ENCODE peak calls at places on chromosomes 16 and 17, in seven cellular contexts. One of them, this sample, is unnamed.

GRCh38 chr17:73283250-73283649 is 21.6 kb upstream of the CPSF4L start:
- DNase-seq in tibial nerve: no peak
- DNase-seq in neural progenitor cell: no peak
- DNase-seq in upper lobe of right lung: no peak
- DNase-seq in GM13976: no peak
- DNase-seq in transverse colon: no peak
- DNase-seq in osteocyte: no peak
- DNase-seq in this sample: no peak

GRCh38 chr17:20266806-20267458 is 200.4 kb downstream of the LGALS9B start:
- DNase-seq in tibial nerve: no peak
- DNase-seq in neural progenitor cell: no peak
- DNase-seq in upper lobe of right lung: no peak
- DNase-seq in GM13976: no peak
- DNase-seq in transverse colon: no peak
- DNase-seq in osteocyte: peak; percentile 51
- DNase-seq in this sample: peak; percentile 22

GRCh38 chr16:760498-761343 is at the start of gene MSLN:
- DNase-seq in tibial nerve: no peak
- DNase-seq in neural progenitor cell: no peak
- DNase-seq in upper lobe of right lung: peak; percentile 73
- DNase-seq in GM13976: no peak
- DNase-seq in transverse colon: no peak
- DNase-seq in osteocyte: peak; percentile 85
- DNase-seq in this sample: peak; percentile 24

GRCh38 chr16:87552772-87553171 is 49.5 kb upstream of the JPH3 start:
- DNase-seq in tibial nerve: no peak
- DNase-seq in neural progenitor cell: no peak
- DNase-seq in upper lobe of right lung: no peak
- DNase-seq in GM13976: no peak
- DNase-seq in transverse colon: no peak
- DNase-seq in osteocyte: no peak
- DNase-seq in this sample: no peak

GRCh38 chr17:42287305-42288077 is 807 bp upstream of the STAT5A start:
- DNase-seq in tibial nerve: no peak
- DNase-seq in neural progenitor cell: no peak
- DNase-seq in upper lobe of right lung: peak; percentile 80
- DNase-seq in GM13976: peak; percentile 76
- DNase-seq in transverse colon: peak; percentile 56
- DNase-seq in osteocyte: peak; percentile 86
- DNase-seq in this sample: no peak

GRCh38 chr17:38663125-38663751 is 11.5 kb downstream of the EPOP start:
- DNase-seq in tibial nerve: no peak
- DNase-seq in neural progenitor cell: peak; percentile 95
- DNase-seq in upper lobe of right lung: peak; percentile 82
- DNase-seq in GM13976: peak; percentile 83
- DNase-seq in transverse colon: peak; percentile 72
- DNase-seq in osteocyte: no peak
- DNase-seq in this sample: peak; percentile 50

GRCh38 chr17:52096056-52096455 is 62.5 kb downstream of the CA10 start:
- DNase-seq in tibial nerve: no peak
- DNase-seq in neural progenitor cell: no peak
- DNase-seq in upper lobe of right lung: no peak
- DNase-seq in GM13976: no peak
- DNase-seq in transverse colon: no peak
- DNase-seq in osteocyte: no peak
- DNase-seq in this sample: no peak

GRCh38 chr16:77918792-77919707 is 103.3 kb upstream of the CLEC3A start:
- DNase-seq in tibial nerve: no peak
- DNase-seq in neural progenitor cell: no peak
- DNase-seq in upper lobe of right lung: no peak
- DNase-seq in GM13976: no peak
- DNase-seq in transverse colon: no peak
- DNase-seq in osteocyte: no peak
- DNase-seq in this sample: peak; percentile 46

GRCh38 chr17:36731806-36732205 is 130.4 kb downstream of the MRM1 start:
- DNase-seq in tibial nerve: no peak
- DNase-seq in neural progenitor cell: peak; percentile 88
- DNase-seq in upper lobe of right lung: no peak
- DNase-seq in GM13976: no peak
- DNase-seq in transverse colon: no peak
- DNase-seq in osteocyte: no peak
- DNase-seq in this sample: peak; percentile 28

GRCh38 chr17:58284613-58285421 is 4.1 kb upstream of the MPO start:
- DNase-seq in tibial nerve: no peak
- DNase-seq in neural progenitor cell: peak; percentile 47
- DNase-seq in upper lobe of right lung: peak; percentile 37
- DNase-seq in GM13976: no peak
- DNase-seq in transverse colon: no peak
- DNase-seq in osteocyte: peak; percentile 76
- DNase-seq in this sample: no peak

GRCh38 chr17:16171613-16172012 is 43.7 kb downstream of the NCOR1 start:
- DNase-seq in tibial nerve: no peak
- DNase-seq in neural progenitor cell: no peak
- DNase-seq in upper lobe of right lung: no peak
- DNase-seq in GM13976: no peak
- DNase-seq in transverse colon: no peak
- DNase-seq in osteocyte: no peak
- DNase-seq in this sample: no peak

GRCh38 chr17:75473246-75473645 is 16.8 kb downstream of the TMEM94 start:
- DNase-seq in tibial nerve: peak; percentile 47
- DNase-seq in neural progenitor cell: no peak
- DNase-seq in upper lobe of right lung: no peak
- DNase-seq in GM13976: no peak
- DNase-seq in transverse colon: no peak
- DNase-seq in osteocyte: no peak
- DNase-seq in this sample: peak; percentile 7

GRCh38 chr16:82344157-82344556 is 174.1 kb upstream of the MPHOSPH6 start:
- DNase-seq in tibial nerve: no peak
- DNase-seq in neural progenitor cell: peak; percentile 47
- DNase-seq in upper lobe of right lung: no peak
- DNase-seq in GM13976: no peak
- DNase-seq in transverse colon: no peak
- DNase-seq in osteocyte: no peak
- DNase-seq in this sample: no peak
- TF ChIP-seq CTCF in tibial nerve: no peak
- TF ChIP-seq CTCF in neural progenitor cell: peak; percentile 63
- TF ChIP-seq CTCF in upper lobe of right lung: peak; percentile 50
- TF ChIP-seq CTCF in GM13976: peak; percentile 19
- TF ChIP-seq CTCF in transverse colon: no peak
- TF ChIP-seq CTCF in osteocyte: no peak
- TF ChIP-seq CTCF in this sample: peak; percentile 19

DNA sequence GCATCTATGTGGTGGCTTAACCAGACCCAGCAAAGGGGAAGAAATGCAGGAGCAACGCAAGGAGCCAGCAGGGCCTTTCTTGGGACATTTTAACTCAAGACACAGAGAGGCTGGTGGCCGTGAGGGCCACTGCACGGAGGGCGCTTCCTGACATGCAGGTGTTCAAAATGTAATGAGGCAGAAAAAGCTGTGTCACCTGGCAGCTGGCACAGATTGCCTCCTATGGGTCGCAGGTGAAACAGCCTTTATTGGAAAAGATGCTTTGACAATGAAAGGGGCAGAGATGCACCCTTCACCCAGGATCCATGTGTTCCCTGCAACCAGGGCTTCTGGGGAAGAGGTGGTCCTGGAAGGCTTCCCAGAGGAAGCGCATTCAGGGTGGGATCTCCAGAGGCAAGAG is 219.3 kb downstream of the XYLT1 start:
- DNase-seq in tibial nerve: no peak
- DNase-seq in neural progenitor cell: no peak
- DNase-seq in upper lobe of right lung: no peak
- DNase-seq in GM13976: no peak
- DNase-seq in transverse colon: no peak
- DNase-seq in osteocyte: no peak
- DNase-seq in this sample: no peak
- TF ChIP-seq CTCF in tibial nerve: no peak
- TF ChIP-seq CTCF in neural progenitor cell: no peak
- TF ChIP-seq CTCF in upper lobe of right lung: no peak
- TF ChIP-seq CTCF in GM13976: no peak
- TF ChIP-seq CTCF in transverse colon: no peak
- TF ChIP-seq CTCF in osteocyte: no peak
- TF ChIP-seq CTCF in this sample: no peak

GRCh38 chr16:76265434-76266045 is 11.7 kb upstream of the CNTNAP4 start:
- DNase-seq in tibial nerve: no peak
- DNase-seq in neural progenitor cell: peak; percentile 67
- DNase-seq in upper lobe of right lung: no peak
- DNase-seq in GM13976: peak; percentile 19
- DNase-seq in transverse colon: peak; percentile 28
- DNase-seq in osteocyte: no peak
- DNase-seq in this sample: peak; percentile 52
- TF ChIP-seq CTCF in tibial nerve: peak; percentile 10
- TF ChIP-seq CTCF in neural progenitor cell: peak; percentile 68
- TF ChIP-seq CTCF in upper lobe of right lung: peak; percentile 45
- TF ChIP-seq CTCF in GM13976: no peak
- TF ChIP-seq CTCF in transverse colon: peak; percentile 44
- TF ChIP-seq CTCF in osteocyte: peak; percentile 39
- TF ChIP-seq CTCF in this sample: peak; percentile 72

GRCh38 chr16:23807028-23807427 is 28.8 kb upstream of the PRKCB start:
- DNase-seq in tibial nerve: no peak
- DNase-seq in neural progenitor cell: no peak
- DNase-seq in upper lobe of right lung: no peak
- DNase-seq in GM13976: no peak
- DNase-seq in transverse colon: no peak
- DNase-seq in osteocyte: no peak
- DNase-seq in this sample: no peak

GRCh38 chr16:23801387-23801786 is 34.4 kb upstream of the PRKCB start:
- DNase-seq in tibial nerve: peak; percentile 33
- DNase-seq in neural progenitor cell: peak; percentile 81
- DNase-seq in upper lobe of right lung: peak; percentile 86
- DNase-seq in GM13976: peak; percentile 69
- DNase-seq in transverse colon: peak; percentile 90
- DNase-seq in osteocyte: no peak
- DNase-seq in this sample: peak; percentile 67

DNA sequence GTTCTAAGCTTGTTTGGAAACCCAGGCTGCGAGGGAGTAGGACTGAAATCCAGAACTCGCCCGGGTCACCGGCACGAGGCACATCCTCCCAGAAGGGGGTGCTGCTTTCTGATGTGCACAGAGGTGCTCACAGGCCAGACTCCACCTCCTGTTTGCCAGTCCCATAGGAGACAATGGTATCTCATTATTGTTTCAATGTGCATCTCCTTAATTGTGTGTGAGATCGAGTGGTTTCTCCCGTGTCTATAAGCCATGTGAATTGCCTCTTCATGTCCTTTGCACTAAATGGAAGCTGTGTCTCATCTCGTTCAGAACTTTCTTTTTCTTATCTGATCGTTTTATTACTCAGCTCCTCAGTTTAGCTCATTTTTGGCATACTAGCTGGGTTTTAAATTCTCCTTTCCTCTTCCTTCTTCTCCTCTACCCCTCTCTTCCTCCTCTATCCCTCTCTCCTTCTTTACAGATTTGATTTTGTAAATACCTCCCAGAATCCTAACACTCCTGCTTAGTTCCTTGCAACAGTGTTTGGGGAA is 32.1 kb upstream of the PRKCB start:
- DNase-seq in tibial nerve: no peak
- DNase-seq in neural progenitor cell: peak; percentile 81
- DNase-seq in upper lobe of right lung: peak; percentile 73
- DNase-seq in GM13976: peak; percentile 75
- DNase-seq in transverse colon: peak; percentile 82
- DNase-seq in osteocyte: no peak
- DNase-seq in this sample: peak; percentile 20
- TF ChIP-seq CTCF in tibial nerve: peak; percentile 34
- TF ChIP-seq CTCF in neural progenitor cell: peak; percentile 70
- TF ChIP-seq CTCF in upper lobe of right lung: peak; percentile 54
- TF ChIP-seq CTCF in GM13976: peak; percentile 73
- TF ChIP-seq CTCF in transverse colon: peak; percentile 66
- TF ChIP-seq CTCF in osteocyte: peak; percentile 22
- TF ChIP-seq CTCF in this sample: peak; percentile 49

DNA sequence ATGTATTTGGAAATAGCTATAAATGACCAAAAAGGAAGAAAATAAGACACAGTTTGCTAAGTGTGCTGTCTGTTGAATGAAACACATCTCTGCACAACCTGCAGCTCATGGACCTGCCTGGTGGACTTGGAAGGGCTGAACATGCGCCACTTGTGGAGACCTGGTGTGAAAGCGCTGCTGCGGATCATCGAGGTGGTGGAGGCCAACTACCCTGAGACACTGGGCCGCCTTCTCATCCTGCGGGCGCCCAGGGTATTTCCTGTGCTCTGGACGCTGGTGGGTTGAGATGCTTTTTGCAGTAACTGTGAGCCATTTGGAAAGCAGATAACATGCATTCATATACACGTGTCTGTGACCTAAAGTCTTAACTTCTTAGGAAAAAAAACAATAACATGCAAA is 65.4 kb downstream of the SEC14L1 start:
- DNase-seq in tibial nerve: no peak
- DNase-seq in neural progenitor cell: no peak
- DNase-seq in upper lobe of right lung: no peak
- DNase-seq in GM13976: no peak
- DNase-seq in transverse colon: no peak
- DNase-seq in osteocyte: no peak
- DNase-seq in this sample: no peak
- TF ChIP-seq CTCF in tibial nerve: no peak
- TF ChIP-seq CTCF in neural progenitor cell: no peak
- TF ChIP-seq CTCF in upper lobe of right lung: no peak
- TF ChIP-seq CTCF in GM13976: no peak
- TF ChIP-seq CTCF in transverse colon: no peak
- TF ChIP-seq CTCF in osteocyte: no peak
- TF ChIP-seq CTCF in this sample: no peak

This sample was measured in fibroblast of pulmonary artery.